ENCODE peak calls at places on chromosomes 3 and 15, in four cellular contexts. K, N, P and Q are unnamed samples.

GRCh38 chr3:134816623-134817022 is 21.6 kb downstream of the EPHB1 start:
- DNase-seq in K (no peak), N (no peak), P (no peak), Q (no peak)

GRCh38 chr3:14507345-14507741 is 32.8 kb downstream of the GRIP2 start:
- DNase-seq in K (no peak), N (no peak), P (no peak), Q (no peak)

GRCh38 chr3:8441969-8442559 is 59.6 kb upstream of the LMCD1 start:
- DNase-seq in K (peak), N (peak), P (peak), Q (peak)

GRCh38 chr3:186160691-186161243 is 51.9 kb upstream of the ETV5 start:
- DNase-seq in K (no peak), N (no peak), P (no peak), Q (no peak)

GRCh38 chr15:92812271-92812670 is 87.9 kb upstream of the CHD2 start:
- DNase-seq in K (no peak), N (no peak), P (no peak), Q (no peak)

GRCh38 chr3:55143928-55144671 is 216.2 kb upstream of the LRTM1 start:
- DNase-seq in K (no peak), N (no peak), P (no peak), Q (no peak)

GRCh38 chr3:35648347-35648746 is 9.0 kb downstream of the ARPP21 start:
- DNase-seq in K (no peak), N (no peak), P (no peak), Q (no peak)

GRCh38 chr3:42741796-42742195 is 31.3 kb downstream of the CCDC13 start:
- DNase-seq in K (no peak), N (no peak), P (peak), Q (no peak)

GRCh38 chr3:65039754-65040210 is 352.0 kb upstream of the ADAMTS9 start:
- DNase-seq in K (peak), N (no peak), P (no peak), Q (no peak)

GRCh38 chr3:129230311-129231019 is 18.9 kb upstream of the COPG1 start:
- DNase-seq in K (peak), N (no peak), P (no peak), Q (no peak)

GRCh38 chr3:184176377-184177330 is 2.0 kb downstream of the AP2M1 start:
- DNase-seq in K (peak), N (peak), P (peak), Q (peak)

GRCh38 chr15:29138260-29138659 is 131.4 kb downstream of the NSMCE3 start:
- DNase-seq in K (no peak), N (no peak), P (no peak), Q (no peak)

GRCh38 chr15:45442497-45443135 is 64.3 kb upstream of the GATM start:
- DNase-seq in K (no peak), N (no peak), P (no peak), Q (no peak)

GRCh38 chr3:159169828-159170227 is 368.0 kb downstream of the MFSD1 start:
- DNase-seq in K (no peak), N (no peak), P (no peak), Q (no peak)

DNA sequence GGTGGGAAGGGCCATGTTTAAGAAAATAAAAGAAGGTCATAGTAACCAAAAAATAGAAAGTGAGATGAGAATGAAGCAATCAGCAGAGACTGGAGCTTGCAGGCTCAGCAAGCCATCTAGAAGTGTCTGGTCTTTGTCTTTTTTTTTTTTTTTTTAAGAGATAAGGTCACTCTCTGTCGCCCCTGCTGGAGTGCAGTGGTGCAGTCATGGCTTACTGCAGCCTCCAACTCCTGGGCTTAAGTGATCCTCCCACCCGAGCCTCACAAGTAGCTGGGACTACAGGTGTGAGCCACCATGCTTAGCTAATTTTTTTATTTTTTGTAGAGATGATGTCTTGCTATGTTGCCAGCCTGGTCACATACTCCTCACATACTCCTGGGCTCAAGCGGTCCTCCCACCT is 36.2 kb downstream of the GXYLT2 start:
- DNase-seq in K (no peak), N (no peak), P (no peak), Q (peak)
- TF ChIP-seq TEAD4 in K (no peak), N (no peak), P (no peak), Q (no peak)

GRCh38 chr3:50657407-50657806 is 17.3 kb upstream of the DOCK3 start:
- DNase-seq in K (no peak), N (no peak), P (no peak), Q (no peak)
- TF ChIP-seq TEAD4 in K (no peak), N (no peak), P (no peak), Q (no peak)

DNA sequence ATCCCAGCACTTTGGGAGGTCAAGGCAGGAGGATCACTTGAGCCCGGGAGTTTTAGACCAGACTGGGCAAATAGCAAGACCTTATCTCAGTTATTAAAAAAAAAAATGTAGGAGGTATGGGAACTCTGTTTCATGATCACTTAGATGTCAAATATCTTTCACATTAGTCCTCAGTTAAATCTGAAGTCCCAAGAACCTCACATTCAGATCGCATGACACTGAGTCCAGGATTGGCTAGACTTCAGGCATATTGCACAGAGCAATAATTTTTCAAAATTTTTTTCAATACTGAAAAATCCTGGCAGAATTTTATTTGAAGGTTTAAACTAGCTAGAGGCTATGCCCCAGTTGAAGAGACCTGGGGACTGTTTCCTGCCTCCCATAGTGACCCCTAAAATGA is 56.3 kb upstream of the ZNF148 start:
- DNase-seq in K (no peak), N (no peak), P (no peak), Q (no peak)
- TF ChIP-seq TEAD4 in K (no peak), N (no peak), P (no peak), Q (no peak)

DNA sequence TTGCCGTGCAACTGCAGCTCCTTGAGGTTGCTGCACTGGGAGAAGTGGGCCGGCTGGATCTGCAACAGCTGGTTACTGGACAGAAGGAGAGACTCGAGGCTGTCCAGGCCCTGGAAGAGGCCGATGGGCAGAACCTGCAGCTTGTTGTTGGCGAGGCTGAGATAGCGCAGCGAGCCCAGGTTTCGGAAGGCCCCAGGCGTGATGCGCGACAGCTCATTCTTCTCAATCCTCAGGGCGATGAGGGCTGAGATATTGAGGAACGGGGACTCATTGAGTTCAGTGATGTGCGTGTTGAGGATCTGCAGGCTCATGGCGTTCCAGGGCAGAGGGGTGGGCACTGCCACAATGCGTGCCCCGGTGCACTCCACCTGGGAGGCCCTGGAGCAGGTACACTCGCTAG is 9.0 kb downstream of the LRRC15 start:
- DNase-seq in K (no peak), N (no peak), P (no peak), Q (no peak)
- TF ChIP-seq TEAD4 in K (no peak), N (no peak), P (no peak), Q (no peak)

GRCh38 chr15:101176625-101177024 is 75.2 kb downstream of the CHSY1 start:
- DNase-seq in K (no peak), N (no peak), P (no peak), Q (no peak)

GRCh38 chr15:101175396-101175795 is 76.5 kb downstream of the CHSY1 start:
- DNase-seq in K (no peak), N (no peak), P (no peak), Q (no peak)

GRCh38 chr15:101173233-101174119 is 78.4 kb downstream of the CHSY1 start:
- DNase-seq in K (no peak), N (no peak), P (no peak), Q (no peak)

GRCh38 chr15:101172421-101173097 is 79.3 kb downstream of the CHSY1 start:
- DNase-seq in K (no peak), N (peak), P (no peak), Q (no peak)

DNA sequence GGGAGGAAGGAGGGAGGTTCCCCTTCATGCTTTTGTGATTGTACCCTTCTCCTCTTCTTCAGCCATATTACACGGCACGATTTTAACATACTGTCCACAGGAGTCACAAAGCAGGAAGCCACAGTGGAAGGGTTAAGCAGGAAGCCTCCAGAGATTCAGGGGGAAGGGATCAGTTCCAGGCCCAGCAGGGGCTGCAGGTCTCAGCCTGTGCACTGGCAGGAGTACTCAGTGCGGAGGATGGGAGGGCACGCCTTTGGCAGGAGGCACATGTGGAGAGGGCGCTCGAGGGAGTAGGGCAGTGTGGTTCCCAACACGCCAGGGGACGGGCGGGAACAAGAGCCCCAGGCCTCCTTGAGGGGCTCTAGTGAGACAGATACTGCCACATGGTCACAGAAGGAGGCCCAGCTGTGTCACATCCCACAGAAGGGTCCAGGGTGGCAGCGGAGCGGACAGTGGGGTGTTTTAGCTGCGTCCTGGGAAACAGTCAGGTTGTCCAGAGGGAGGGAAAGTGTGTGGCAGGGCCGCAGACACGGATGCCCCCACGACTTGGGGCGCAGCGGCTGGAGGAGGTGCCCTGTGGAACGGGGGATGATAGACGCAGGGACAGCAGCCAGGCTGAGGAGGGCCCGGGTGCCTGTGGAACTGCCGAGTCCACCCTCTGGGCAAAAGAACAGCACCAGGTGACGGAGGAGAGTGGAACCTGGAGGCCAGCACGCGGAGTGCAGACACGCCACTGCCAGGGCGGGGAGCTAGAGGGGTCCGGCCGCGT is 77.5 kb downstream of the CHSY1 start:
- DNase-seq in K (no peak), N (no peak), P (no peak), Q (no peak)
- TF ChIP-seq TEAD4 in K (no peak), N (no peak), P (no peak), Q (no peak)

DNA sequence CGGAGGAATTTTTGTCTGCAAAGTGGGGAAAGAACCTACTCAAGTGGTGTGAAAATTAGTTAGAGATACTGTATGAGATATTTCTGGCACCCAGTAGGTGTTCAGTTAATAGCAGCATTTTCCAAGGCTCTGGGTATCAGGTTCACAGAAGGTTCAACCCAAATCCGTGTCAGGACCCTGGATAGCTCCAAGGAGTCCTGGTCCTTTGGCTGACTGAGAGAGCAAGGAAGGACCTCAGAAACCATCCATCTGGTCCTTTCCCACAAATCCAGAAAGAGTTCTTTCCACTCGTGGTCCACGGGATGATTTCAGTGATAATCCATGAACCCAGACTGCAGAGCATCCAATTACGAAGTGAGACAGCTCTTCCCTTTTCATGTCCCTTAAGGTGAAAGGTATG is 51.4 kb downstream of the SLC6A11 start:
- DNase-seq in K (peak), N (no peak), P (peak), Q (peak)
- TF ChIP-seq TEAD4 in K (no peak), N (no peak), P (no peak), Q (no peak)